ENCODE peak calls at places on chromosomes 7 and 10, in five cellular contexts. M is Calu3, T is HEK293T, D is T follicular helper cell, Q is activated T-cell treated with anti-CD3 and anti-CD28 coated beads for 1 hour. N is an unnamed sample.

GRCh38 chr10:79136227-79137005 is 67.7 kb downstream of the ZMIZ1 start:
- DNase-seq in M (no peak), T (no peak), D (no peak), Q (no peak), N (no peak)

GRCh38 chr7:26664735-26665420 is 199.5 kb downstream of the SKAP2 start:
- DNase-seq in M (peak; percentile 71), T (no peak), D (no peak), Q (peak; percentile 4), N (no peak)

GRCh38 chr10:51074238-51075028 is at the start of gene PRKG1:
- DNase-seq in M (peak; percentile 67), T (peak; percentile 73), D (no peak), Q (no peak), N (peak; percentile 83)

GRCh38 chr7:47653550-47654351 is 71.8 kb upstream of the TNS3 start:
- DNase-seq in M (peak; percentile 54), T (no peak), D (no peak), Q (no peak), N (peak; percentile 52)

GRCh38 chr10:130808243-130808642 is 503.3 kb downstream of the TCERG1L start:
- DNase-seq in M (no peak), T (no peak), D (no peak), Q (no peak), N (no peak)

GRCh38 chr7:131072505-131073091 is 255.1 kb upstream of the MKLN1 start:
- DNase-seq in M (no peak), T (no peak), D (no peak), Q (no peak), N (no peak)

GRCh38 chr10:84138478-84139125 is 707 bp upstream of the GHITM start:
- DNase-seq in M (peak; percentile 12), T (no peak), D (peak; percentile 25), Q (peak; percentile 14), N (peak; percentile 36)

GRCh38 chr10:29621161-29621560 is 13.6 kb downstream of the SVIL start:
- DNase-seq in M (no peak), T (no peak), D (no peak), Q (no peak), N (no peak)

GRCh38 chr10:86443069-86443468 is 76.5 kb upstream of the GRID1 start:
- DNase-seq in M (no peak), T (no peak), D (no peak), Q (no peak), N (peak; percentile 27)